ENCODE peak calls at places on chromosome 11, in ten cellular contexts. S is nucleus accumbens; Q is ELF-1; G is pulmonary artery endothelial cell; D is spleen; Z is endothelial cell; X is NCI-H1694; O is LNCaP clone FGC; N is HL-60; J is activated CD4-positive, alpha-beta T cell treated with anti-CD3 and anti-CD28 coated beads for 36 hours. V is an unnamed sample.

GRCh38 chr11:71255323-71255722 is 2.9 kb upstream of the SHANK2 start:
- DNase-seq in D (no peak), S (no peak), Q (no peak), Z (no peak), X (no peak), O (no peak), G (no peak), N (no peak), J (no peak), V (peak)

GRCh38 chr11:130527648-130528300 is 79.3 kb downstream of the ADAMTS15 start:
- DNase-seq in Q (peak), X (no peak), J (no peak), G (peak), D (no peak), Z (peak), N (no peak), S (no peak), O (no peak), V (peak)

GRCh38 chr11:2099523-2100316 is 39.5 kb downstream of the IGF2 start:
- DNase-seq in N (no peak), D (peak), X (no peak), Z (no peak), S (no peak), Q (no peak), O (no peak), G (no peak), J (no peak), V (peak)

GRCh38 chr11:43268161-43268560 is 43.6 kb upstream of the API5 start:
- DNase-seq in N (no peak), X (no peak), J (no peak), Z (no peak), G (no peak), D (no peak), O (no peak), Q (no peak), S (no peak), V (no peak)

GRCh38 chr11:129933866-129934265 is 38.5 kb upstream of the NFRKB start:
- DNase-seq in D (no peak), Q (no peak), G (no peak), J (no peak), Z (no peak), O (no peak), S (no peak), X (no peak), N (no peak), V (no peak)

GRCh38 chr11:11780843-11781242 is 60.9 kb upstream of the USP47 start:
- DNase-seq in J (no peak), Z (no peak), G (no peak), D (no peak), Q (no peak), O (peak), X (no peak), S (no peak), N (no peak), V (no peak)

GRCh38 chr11:68714047-68714856 is 29.9 kb downstream of the GAL start:
- DNase-seq in X (no peak), N (no peak), D (no peak), Q (peak), Z (no peak), G (no peak), O (no peak), S (no peak), J (no peak), V (no peak)

GRCh38 chr11:36594316-36594989 is at the start of gene IFTAP:
- DNase-seq in G (peak), N (peak), Z (peak), O (peak), Q (peak), S (peak), J (peak), D (peak), X (peak), V (peak)

GRCh38 chr11:122202951-122203456 is 87.0 kb upstream of the BLID start:
- DNase-seq in X (no peak), N (peak), J (peak), G (no peak), Q (peak), D (peak), O (no peak), Z (peak), S (peak), V (peak)

GRCh38 chr11:44229664-44230063 is 80.3 kb downstream of the ALX4 start:
- DNase-seq in Q (no peak), J (no peak), N (no peak), D (no peak), Z (no peak), G (no peak), X (no peak), O (no peak), S (no peak), V (no peak)

GRCh38 chr11:126874831-126875230 is 125.7 kb downstream of the KIRREL3 start:
- DNase-seq in X (no peak), N (no peak), O (no peak), S (no peak), G (no peak), J (peak), Q (no peak), Z (no peak), D (no peak), V (no peak)

GRCh38 chr11:111379500-111380136 is 543 bp upstream of the POU2AF1 start:
- DNase-seq in D (no peak), G (no peak), X (no peak), Q (no peak), S (no peak), N (no peak), J (peak), O (no peak), Z (no peak), V (no peak)

GRCh38 chr11:65559951-65560537 is 1.9 kb upstream of the LTBP3 start:
- DNase-seq in Q (no peak), O (no peak), G (no peak), Z (no peak), N (no peak), X (peak), D (no peak), S (no peak), J (no peak), V (peak)

GRCh38 chr11:73982595-73982989 is at the start of gene UCP2:
- DNase-seq in X (peak), O (no peak), N (peak), G (peak), D (peak), S (peak), Z (peak), Q (no peak), J (peak), V (peak)

GRCh38 chr11:46666982-46667590 is 33.3 kb downstream of the ARHGAP1 start:
- DNase-seq in G (no peak), X (no peak), J (no peak), O (no peak), S (no peak), N (no peak), Q (no peak), D (no peak), Z (no peak), V (no peak)

GRCh38 chr11:1054143-1055108 is 17.9 kb upstream of the MUC6 start:
- DNase-seq in G (no peak), Z (no peak), X (no peak), Q (no peak), D (peak), O (peak), N (no peak), S (no peak), J (no peak), V (peak)

GRCh38 chr11:78474451-78474850 is 56.8 kb upstream of the GAB2 start:
- DNase-seq in S (no peak), O (no peak), X (no peak), G (no peak), N (no peak), Z (no peak), J (no peak), Q (no peak), D (no peak), V (no peak)

GRCh38 chr11:87851827-87852226 is 323.4 kb downstream of the RAB38 start:
- DNase-seq in J (no peak), X (no peak), G (no peak), N (no peak), Q (no peak), S (no peak), Z (no peak), O (no peak), D (no peak), V (no peak)

GRCh38 chr11:69022268-69022667 is 9.2 kb upstream of the MRGPRF start:
- DNase-seq in Z (no peak), D (no peak), O (no peak), Q (no peak), G (no peak), S (no peak), X (no peak), N (no peak), J (no peak), V (no peak)

GRCh38 chr11:39174965-39175364 is 2284.5 kb downstream of the LRRC4C start:
- DNase-seq in S (no peak), J (no peak), X (no peak), N (no peak), Q (no peak), D (no peak), G (no peak), Z (no peak), O (no peak), V (no peak)

GRCh38 chr11:46560300-46561025 is 33.4 kb downstream of the AMBRA1 start:
- DNase-seq in J (peak), D (no peak), Q (no peak), O (no peak), N (peak), Z (no peak), G (no peak), X (no peak), S (no peak), V (peak)

GRCh38 chr11:75272821-75273301 is 32.3 kb downstream of the TPBGL start:
- DNase-seq in X (no peak), D (peak), N (no peak), S (no peak), G (no peak), Q (no peak), Z (no peak), J (no peak), O (no peak), V (no peak)

GRCh38 chr11:117300773-117301172 is 9.6 kb downstream of the BACE1-AS start:
- DNase-seq in S (no peak), N (no peak), O (no peak), G (no peak), Z (no peak), X (no peak), J (no peak), Q (peak), D (no peak), V (no peak)

GRCh38 chr11:3049430-3050243 is 7.6 kb downstream of the CARS1 start:
- DNase-seq in G (peak), J (peak), O (peak), N (peak), Q (peak), X (peak), S (peak), Z (no peak), D (peak), V (peak)

GRCh38 chr11:43567396-43567975 is 113.1 kb upstream of the HSD17B12 start:
- DNase-seq in J (no peak), D (no peak), Z (no peak), S (no peak), N (peak), O (no peak), Q (peak), X (peak), G (peak), V (peak)

GRCh38 chr11:123504401-123504800 is 74.3 kb downstream of the GRAMD1B start:
- DNase-seq in Z (no peak), Q (no peak), O (no peak), D (no peak), S (no peak), J (no peak), G (no peak), X (no peak), N (peak), V (peak)

GRCh38 chr11:57294225-57295131 is 30.3 kb downstream of the TNKS1BP1 start:
- DNase-seq in N (no peak), X (no peak), Z (no peak), D (no peak), S (no peak), J (no peak), G (no peak), Q (no peak), O (peak), V (peak)

GRCh38 chr11:34236572-34236971 is 121.2 kb downstream of the ABTB2 start:
- DNase-seq in X (no peak), G (no peak), J (no peak), N (no peak), Q (peak), Z (no peak), S (no peak), D (no peak), O (no peak), V (no peak)

GRCh38 chr11:18769802-18770456 is 21.7 kb downstream of the PTPN5 start:
- DNase-seq in J (no peak), G (no peak), O (no peak), Z (no peak), D (peak), X (no peak), N (no peak), Q (no peak), S (no peak), V (peak)

GRCh38 chr11:8694137-8694536 is 11.5 kb downstream of the RPL27A start:
- DNase-seq in G (no peak), N (no peak), X (no peak), S (no peak), Q (no peak), Z (no peak), O (no peak), D (no peak), J (no peak), V (no peak)

GRCh38 chr11:112728288-112728687 is 232.9 kb upstream of the NCAM1 start:
- DNase-seq in S (no peak), O (no peak), X (no peak), N (no peak), Z (no peak), D (no peak), Q (no peak), J (no peak), G (no peak), V (no peak)

GRCh38 chr11:59106363-59107336 is at the start of gene FAM111B:
- DNase-seq in Z (peak), J (peak), D (peak), G (peak), X (peak), N (peak), S (peak), Q (peak), O (peak), V (peak)

GRCh38 chr11:66119348-66120133 is 49.5 kb downstream of the PACS1 start:
- DNase-seq in Q (peak), X (no peak), S (no peak), N (no peak), J (no peak), O (no peak), G (peak), Z (no peak), D (no peak), V (peak)

GRCh38 chr11:15471028-15471708 is 356.4 kb downstream of the INSC start:
- DNase-seq in G (no peak), D (no peak), Q (no peak), J (no peak), S (no peak), O (no peak), N (no peak), X (no peak), Z (no peak), V (peak)

GRCh38 chr11:48011125-48012050 is 31.0 kb downstream of the PTPRJ start:
- DNase-seq in S (no peak), G (no peak), D (peak), J (no peak), O (no peak), Q (no peak), N (no peak), X (no peak), Z (no peak), V (no peak)

GRCh38 chr11:46612326-46612725 is 4.7 kb downstream of the HARBI1 start:
- DNase-seq in D (no peak), J (no peak), Q (no peak), X (no peak), Z (no peak), N (no peak), O (no peak), S (peak), G (no peak), V (no peak)

GRCh38 chr11:124863826-124864165 is 1.4 kb upstream of the ROBO3 start:
- DNase-seq in J (no peak), N (no peak), G (no peak), S (no peak), O (no peak), Q (no peak), Z (no peak), D (no peak), X (no peak), V (no peak)

GRCh38 chr11:93572171-93572570 is 29.0 kb upstream of the SMCO4 start:
- DNase-seq in Q (no peak), N (no peak), G (no peak), O (no peak), X (no peak), S (no peak), Z (no peak), D (no peak), J (no peak), V (no peak)